ENCODE peak calls at places on chromosomes 4 and X, in nine cellular contexts. One of them, this sample, is unnamed.

GRCh38 chrX:108437789-108438623 is at the start of gene COL4A6:
- DNase-seq in testis: peak
- DNase-seq in NCI-H2171: no peak
- DNase-seq in mesothelial cell of epicardium: peak
- DNase-seq in EH: peak
- DNase-seq in skeletal muscle cell: no peak
- DNase-seq in B cell: no peak
- DNase-seq in iris pigment epithelial cell: peak
- DNase-seq in hippocampal formation: no peak
- DNase-seq in this sample: peak

GRCh38 chr4:165481458-165481857 is 102.7 kb downstream of the CPE start:
- DNase-seq in testis: no peak
- DNase-seq in NCI-H2171: no peak
- DNase-seq in mesothelial cell of epicardium: no peak
- DNase-seq in EH: no peak
- DNase-seq in skeletal muscle cell: no peak
- DNase-seq in B cell: no peak
- DNase-seq in iris pigment epithelial cell: no peak
- DNase-seq in hippocampal formation: no peak
- DNase-seq in this sample: no peak

GRCh38 chr4:8317474-8317873 is 47.9 kb downstream of the HTRA3 start:
- DNase-seq in testis: no peak
- DNase-seq in NCI-H2171: no peak
- DNase-seq in mesothelial cell of epicardium: no peak
- DNase-seq in EH: no peak
- DNase-seq in skeletal muscle cell: no peak
- DNase-seq in B cell: peak
- DNase-seq in iris pigment epithelial cell: no peak
- DNase-seq in hippocampal formation: no peak
- DNase-seq in this sample: no peak

GRCh38 chr4:8176547-8177399 is 18.2 kb upstream of the ABLIM2 start:
- DNase-seq in testis: peak
- DNase-seq in NCI-H2171: no peak
- DNase-seq in mesothelial cell of epicardium: no peak
- DNase-seq in EH: peak
- DNase-seq in skeletal muscle cell: no peak
- DNase-seq in B cell: peak
- DNase-seq in iris pigment epithelial cell: peak
- DNase-seq in hippocampal formation: no peak
- DNase-seq in this sample: peak

GRCh38 chr4:123444298-123444731 is 47.7 kb downstream of the SPRY1 start:
- DNase-seq in testis: peak
- DNase-seq in NCI-H2171: no peak
- DNase-seq in mesothelial cell of epicardium: no peak
- DNase-seq in EH: no peak
- DNase-seq in skeletal muscle cell: peak
- DNase-seq in B cell: peak
- DNase-seq in iris pigment epithelial cell: peak
- DNase-seq in hippocampal formation: peak
- DNase-seq in this sample: peak

GRCh38 chr4:134722306-134722705 is 520.7 kb upstream of the PABPC4L start:
- DNase-seq in testis: no peak
- DNase-seq in NCI-H2171: no peak
- DNase-seq in mesothelial cell of epicardium: no peak
- DNase-seq in EH: no peak
- DNase-seq in skeletal muscle cell: no peak
- DNase-seq in B cell: no peak
- DNase-seq in iris pigment epithelial cell: no peak
- DNase-seq in hippocampal formation: no peak
- DNase-seq in this sample: no peak

GRCh38 chr4:135227842-135228241 is 1026.3 kb upstream of the PABPC4L start:
- DNase-seq in testis: no peak
- DNase-seq in NCI-H2171: no peak
- DNase-seq in mesothelial cell of epicardium: no peak
- DNase-seq in EH: no peak
- DNase-seq in skeletal muscle cell: no peak
- DNase-seq in B cell: no peak
- DNase-seq in iris pigment epithelial cell: no peak
- DNase-seq in hippocampal formation: no peak
- DNase-seq in this sample: no peak

GRCh38 chr4:88937081-88937480 is 119.9 kb downstream of the FAM13A start:
- DNase-seq in testis: no peak
- DNase-seq in NCI-H2171: no peak
- DNase-seq in mesothelial cell of epicardium: no peak
- DNase-seq in EH: peak
- DNase-seq in skeletal muscle cell: peak
- DNase-seq in B cell: no peak
- DNase-seq in iris pigment epithelial cell: peak
- DNase-seq in hippocampal formation: no peak
- DNase-seq in this sample: no peak

GRCh38 chr4:177554966-177555574 is 112.8 kb upstream of the AGA start:
- DNase-seq in testis: no peak
- DNase-seq in NCI-H2171: no peak
- DNase-seq in mesothelial cell of epicardium: no peak
- DNase-seq in EH: peak
- DNase-seq in skeletal muscle cell: no peak
- DNase-seq in B cell: no peak
- DNase-seq in iris pigment epithelial cell: peak
- DNase-seq in hippocampal formation: no peak
- DNase-seq in this sample: no peak

GRCh38 chr4:84691170-84691691 is 108.3 kb downstream of the CDS1 start:
- DNase-seq in testis: no peak
- DNase-seq in NCI-H2171: no peak
- DNase-seq in mesothelial cell of epicardium: no peak
- DNase-seq in EH: peak
- DNase-seq in skeletal muscle cell: peak
- DNase-seq in B cell: no peak
- DNase-seq in iris pigment epithelial cell: peak
- DNase-seq in hippocampal formation: no peak
- DNase-seq in this sample: peak

GRCh38 chr4:152259866-152260265 is 276.0 kb downstream of the FBXW7 start:
- DNase-seq in testis: no peak
- DNase-seq in NCI-H2171: no peak
- DNase-seq in mesothelial cell of epicardium: no peak
- DNase-seq in EH: peak
- DNase-seq in skeletal muscle cell: no peak
- DNase-seq in B cell: no peak
- DNase-seq in iris pigment epithelial cell: peak
- DNase-seq in hippocampal formation: no peak
- DNase-seq in this sample: no peak

GRCh38 chrX:74853255-74853654 is 72.0 kb downstream of the NEXMIF start:
- DNase-seq in testis: no peak
- DNase-seq in NCI-H2171: no peak
- DNase-seq in mesothelial cell of epicardium: no peak
- DNase-seq in EH: no peak
- DNase-seq in skeletal muscle cell: no peak
- DNase-seq in B cell: no peak
- DNase-seq in iris pigment epithelial cell: no peak
- DNase-seq in hippocampal formation: no peak
- DNase-seq in this sample: peak

GRCh38 chrX:67545772-67546495 is 2.1 kb downstream of the AR start:
- DNase-seq in testis: no peak
- DNase-seq in NCI-H2171: no peak
- DNase-seq in mesothelial cell of epicardium: peak
- DNase-seq in EH: peak
- DNase-seq in skeletal muscle cell: no peak
- DNase-seq in B cell: no peak
- DNase-seq in iris pigment epithelial cell: peak
- DNase-seq in hippocampal formation: no peak
- DNase-seq in this sample: peak

This sample was measured in ELF-1.